ENCODE peak calls at places on chromosomes 2 and 18, in four cellular contexts. S is activated CD4-positive, alpha-beta T cell treated with anti-CD3 and anti-CD28 coated beads, Interleukin-2, amount 50 U/mL, for 4 hours; X is IMR-90; O is NCI-H1436 treated with DMSO at 0.1 percent for 48 hours. A is an unnamed sample.

GRCh38 chr2:72984172-72984671 is 66.9 kb downstream of the EMX1 start:
- DNase-seq in X (no peak), O (no peak), S (no peak), A (no peak)

GRCh38 chr18:65811307-65811706 is 60.5 kb downstream of the CDH7 start:
- DNase-seq in X (no peak), S (no peak), O (no peak), A (no peak)

GRCh38 chr2:96146151-96146880 is 1.1 kb upstream of the DUSP2 start:
- DNase-seq in X (peak), O (no peak), S (peak), A (peak)

GRCh38 chr2:3626118-3626816 is 31.4 kb downstream of the COLEC11 start:
- DNase-seq in X (peak), S (no peak), O (peak), A (no peak)

GRCh38 chr18:22737054-22737453 is 196.1 kb upstream of the RBBP8 start:
- DNase-seq in O (no peak), X (no peak), S (no peak), A (no peak)

GRCh38 chr2:217650229-217650628 is 352.6 kb downstream of the TNS1 start:
- DNase-seq in X (no peak), O (no peak), S (no peak), A (no peak)

GRCh38 chr2:121243821-121244460 is 41.1 kb downstream of the TFCP2L1 start:
- DNase-seq in X (no peak), S (no peak), O (no peak), A (no peak)

GRCh38 chr2:100976634-100977391 is 25.3 kb upstream of the RPL31 start:
- DNase-seq in S (no peak), X (peak), O (no peak), A (no peak)

GRCh38 chr18:34695300-34695699 is 14.8 kb upstream of the DTNA start:
- DNase-seq in O (no peak), X (no peak), S (no peak), A (no peak)

GRCh38 chr2:96604104-96604503 is 34.0 kb downstream of the KANSL3 start:
- DNase-seq in S (no peak), O (no peak), X (no peak), A (no peak)

GRCh38 chr2:25976884-25977741 is 5.2 kb downstream of the KIF3C start:
- DNase-seq in S (no peak), O (no peak), X (no peak), A (no peak)

GRCh38 chr2:10947005-10947440 is 35.3 kb downstream of the KCNF1 start:
- DNase-seq in X (peak), O (no peak), S (no peak), A (no peak)

A was measured in T follicular helper cell.